ENCODE peak calls at places on chromosomes 7 and 10, in four cellular contexts. I, P, L and J are unnamed samples.

GRCh38 chr7:69166979-69167516 is 431.2 kb upstream of the AUTS2 start:
- DNase-seq in I (no peak), P (no peak), L (no peak), J (no peak)

GRCh38 chr7:28408105-28408973 is 4.0 kb upstream of the CREB5 start:
- DNase-seq in I (no peak), P (no peak), L (peak; percentile 90), J (no peak)

GRCh38 chr10:35731828-35732227 is 89.7 kb upstream of the FZD8 start:
- DNase-seq in I (no peak), P (no peak), L (no peak), J (no peak)

GRCh38 chr7:92833024-92833765 is 3.2 kb downstream of the CDK6 start:
- DNase-seq in I (peak; percentile 81), P (peak; percentile 68), L (peak; percentile 91), J (peak; percentile 91)

GRCh38 chr7:120110169-120110568 is 162.8 kb upstream of the KCND2 start:
- DNase-seq in I (no peak), P (no peak), L (no peak), J (no peak)

GRCh38 chr7:131895541-131896173 is 339.2 kb upstream of the PODXL start:
- DNase-seq in I (no peak), P (peak; percentile 99), L (no peak), J (no peak)

GRCh38 chr7:131945948-131946525 is 389.6 kb upstream of the PODXL start:
- DNase-seq in I (no peak), P (no peak), L (no peak), J (no peak)

GRCh38 chr10:24645784-24646183 is 77.9 kb downstream of the ARHGAP21 start:
- DNase-seq in I (no peak), P (peak; percentile 15), L (no peak), J (no peak)

GRCh38 chr7:54429106-54429505 is 113.1 kb upstream of the VSTM2A start:
- DNase-seq in I (no peak), P (no peak), L (no peak), J (no peak)

GRCh38 chr10:17206210-17206709 is 4.8 kb upstream of the TRDMT1 start:
- DNase-seq in I (no peak), P (peak; percentile 91), L (no peak), J (no peak)

GRCh38 chr10:116809528-116810500 is 39.5 kb upstream of the ENO4 start:
- DNase-seq in I (no peak), P (peak; percentile 6), L (peak; percentile 48), J (no peak)

GRCh38 chr7:116948934-116949333 is 4.4 kb upstream of the ST7 start:
- DNase-seq in I (no peak), P (no peak), L (no peak), J (no peak)

GRCh38 chr10:76382381-76382851 is 951.0 kb downstream of the LRMDA start:
- DNase-seq in I (no peak), P (peak; percentile 81), L (no peak), J (no peak)

GRCh38 chr7:67105382-67105781 is 108.7 kb downstream of the TYW1 start:
- DNase-seq in I (no peak), P (no peak), L (no peak), J (no peak)

GRCh38 chr7:24010495-24010894 is 273.5 kb upstream of the NPY start:
- DNase-seq in I (no peak), P (no peak), L (no peak), J (no peak)

DNA sequence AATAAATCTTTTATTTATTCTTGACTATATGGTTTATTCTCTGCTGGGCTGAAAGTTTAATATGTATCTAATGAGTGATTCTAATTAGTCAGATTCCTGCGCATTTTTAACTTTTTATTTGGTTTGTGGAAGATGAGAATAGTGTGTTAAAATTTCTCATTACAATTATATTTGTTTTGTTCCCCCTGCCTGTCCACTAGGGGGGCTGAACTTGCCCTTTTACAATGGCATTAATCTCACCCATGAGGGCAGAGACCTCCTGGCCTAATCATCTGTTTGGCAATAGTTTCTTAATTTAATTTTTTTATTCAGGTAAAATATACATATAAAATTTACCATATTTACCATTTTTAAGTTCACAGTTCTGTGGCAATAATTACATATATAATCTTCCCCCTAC is 278.5 kb upstream of the NPY start:
- DNase-seq in I (no peak), P (no peak), L (no peak), J (no peak)
- TF ChIP-seq CTCF in I (no peak), P (no peak), L (no peak), J (peak; percentile 34)

GRCh38 chr10:82643076-82643475 is 768.1 kb downstream of the NRG3 start:
- DNase-seq in I (no peak), P (no peak), L (no peak), J (no peak)

GRCh38 chr10:82643601-82644000 is 768.6 kb downstream of the NRG3 start:
- DNase-seq in I (no peak), P (no peak), L (no peak), J (no peak)
- TF ChIP-seq CTCF in I (no peak), P (no peak), L (no peak), J (no peak)

DNA sequence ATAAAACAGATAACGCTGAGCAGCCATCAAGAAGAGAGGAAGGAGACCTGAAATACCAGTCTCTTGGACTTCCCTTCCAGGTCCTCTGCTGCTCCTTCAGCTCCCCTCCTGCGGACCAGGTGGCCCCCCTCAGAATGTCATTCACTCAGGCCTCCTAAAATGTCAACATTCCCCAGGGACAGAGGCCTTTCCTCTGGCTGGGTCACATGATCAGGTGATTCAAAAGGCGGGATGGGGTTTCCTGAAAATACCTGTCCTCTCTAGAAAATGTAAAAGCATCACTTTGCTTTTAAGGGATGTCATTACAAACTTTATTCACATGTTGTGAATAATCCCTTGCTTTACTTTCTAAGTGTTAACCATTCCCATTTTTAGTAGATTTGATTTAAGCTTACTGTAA is 311.1 kb downstream of the INHBA start:
- DNase-seq in I (no peak), P (no peak), L (no peak), J (no peak)
- TF ChIP-seq CTCF in I (no peak), P (no peak), L (no peak), J (no peak)

GRCh38 chr7:84999450-84999849 is 187.4 kb downstream of the SEMA3D start:
- DNase-seq in I (no peak), P (no peak), L (no peak), J (no peak)

GRCh38 chr7:85001493-85002345 is 185.1 kb downstream of the SEMA3D start:
- DNase-seq in I (no peak), P (no peak), L (no peak), J (no peak)

GRCh38 chr7:84997626-84998025 is 189.2 kb downstream of the SEMA3D start:
- DNase-seq in I (no peak), P (no peak), L (no peak), J (no peak)

GRCh38 chr7:85000973-85001372 is 185.9 kb downstream of the SEMA3D start:
- DNase-seq in I (no peak), P (no peak), L (no peak), J (no peak)

DNA sequence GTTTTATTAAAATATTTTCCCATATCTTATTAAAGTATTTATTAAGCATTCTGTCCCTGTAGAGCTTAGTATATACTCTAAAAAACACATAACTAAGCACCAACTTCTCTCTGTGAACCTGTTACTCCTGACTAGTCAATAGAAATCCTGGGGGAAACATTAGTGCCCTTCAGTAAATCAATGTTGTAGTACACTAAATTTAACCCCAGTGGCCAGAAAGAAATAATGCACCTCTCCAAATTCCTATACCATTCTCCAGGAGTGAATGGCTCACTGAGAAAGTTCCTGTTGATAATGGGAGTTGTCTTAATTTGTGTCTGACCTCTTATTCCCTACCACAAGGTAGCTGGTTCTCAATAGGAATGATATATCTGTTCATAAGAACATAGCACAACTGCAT is 188.2 kb downstream of the SEMA3D start:
- DNase-seq in I (no peak), P (no peak), L (no peak), J (no peak)
- TF ChIP-seq CTCF in I (no peak), P (peak; percentile 56), L (no peak), J (no peak)

DNA sequence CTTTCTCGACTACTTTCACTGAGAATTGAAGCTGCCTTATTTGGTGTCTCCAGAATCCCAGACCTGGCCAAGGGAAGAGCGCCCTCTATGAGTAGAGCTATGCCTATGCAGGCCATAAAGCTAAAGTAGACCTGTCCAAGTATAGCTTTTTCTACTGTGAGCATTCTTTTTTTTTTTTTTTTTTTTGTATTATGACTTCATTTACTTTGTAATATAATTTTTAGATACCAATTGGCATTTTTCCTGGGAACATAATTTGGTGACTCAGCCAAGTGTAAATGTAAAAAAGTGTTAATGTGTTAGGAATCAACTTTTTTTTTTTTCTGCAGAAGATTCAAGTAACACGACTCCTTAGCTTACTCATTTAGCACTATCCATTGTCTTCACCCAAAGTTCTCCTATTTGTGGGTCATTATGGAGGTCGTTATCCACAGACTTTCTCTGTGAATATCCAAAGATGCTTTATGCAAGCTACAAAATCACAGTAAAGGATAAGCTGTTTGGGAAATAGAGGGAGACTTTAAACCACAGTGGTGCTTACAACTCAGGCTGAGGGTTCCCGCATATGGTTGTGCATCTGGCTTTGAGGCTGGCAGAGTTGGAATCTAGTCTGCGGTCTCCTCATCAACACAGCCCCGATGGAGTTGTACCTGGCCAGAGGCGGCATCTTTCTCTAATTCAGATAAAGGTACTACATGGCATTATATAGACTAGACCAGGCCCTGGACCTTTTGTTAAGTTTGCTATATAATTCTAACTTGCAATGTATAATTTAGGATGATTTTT is 1040.2 kb upstream of the SORCS1 start:
- DNase-seq in I (no peak), P (peak; percentile 6), L (no peak), J (no peak)
- TF ChIP-seq CTCF in I (no peak), P (peak; percentile 67), L (peak; percentile 17), J (peak; percentile 82)

GRCh38 chr10:126160571-126160970 is 227.7 kb downstream of the ADAM12 start:
- DNase-seq in I (no peak), P (no peak), L (no peak), J (no peak)

GRCh38 chr10:126161691-126162090 is 226.6 kb downstream of the ADAM12 start:
- DNase-seq in I (no peak), P (no peak), L (no peak), J (no peak)

GRCh38 chr10:126158090-126158489 is 230.2 kb downstream of the ADAM12 start:
- DNase-seq in I (no peak), P (no peak), L (no peak), J (no peak)

GRCh38 chr10:126158537-126158936 is 229.7 kb downstream of the ADAM12 start:
- DNase-seq in I (no peak), P (no peak), L (no peak), J (no peak)

DNA sequence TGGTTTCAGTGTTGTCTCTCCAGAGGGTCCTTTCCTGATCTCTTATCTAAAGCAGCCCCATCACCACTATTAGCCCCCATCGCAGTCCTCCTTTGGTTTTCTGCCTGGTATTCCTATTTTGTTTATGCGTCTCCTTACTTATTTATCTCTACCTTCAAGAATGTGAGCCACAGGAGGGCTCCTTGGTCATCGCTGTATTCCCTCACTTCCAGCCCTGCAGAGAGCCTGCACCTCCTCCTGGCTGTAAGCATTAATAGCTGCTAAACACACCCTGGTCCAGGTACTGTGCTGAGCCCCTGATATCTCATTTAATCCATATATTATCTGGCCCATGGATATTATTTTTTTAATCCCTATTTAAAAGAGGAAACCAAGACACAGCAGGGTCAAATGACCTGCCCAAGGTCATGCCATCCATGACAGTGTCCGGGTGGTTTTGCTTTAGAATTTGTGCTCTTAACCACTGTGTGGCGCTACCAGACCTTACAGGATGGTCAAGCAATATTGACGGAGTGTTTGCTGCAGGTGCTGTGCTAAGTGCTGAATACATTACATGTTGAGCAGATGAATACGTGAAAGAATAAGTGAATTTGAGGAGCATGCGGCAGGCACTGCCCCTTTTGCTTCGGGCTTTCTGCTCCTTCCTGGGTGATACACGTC is 227.2 kb downstream of the ADAM12 start:
- DNase-seq in I (no peak), P (no peak), L (no peak), J (no peak)
- TF ChIP-seq CTCF in I (no peak), P (peak; percentile 75), L (no peak), J (no peak)